ENCODE peak calls at places on chromosomes 12 and 14, in five cellular contexts. One of them, this sample, is unnamed. For H3K27me3, the result is how much of the 10 kb centered on the place peaks cover.

GRCh38 chr14:106694638-106695393 is 1168.4 kb downstream of the TMEM121 start:
- DNase-seq in ascending aorta: no peak
- DNase-seq in kidney epithelial cell: no peak
- DNase-seq in pancreas: no peak
- DNase-seq in right atrium auricular region: no peak
- DNase-seq in this sample: peak

GRCh38 chr14:94426526-94426925 is 26.1 kb downstream of the SERPINA11 start:
- DNase-seq in kidney epithelial cell: no peak
- DNase-seq in ascending aorta: no peak
- DNase-seq in pancreas: no peak
- DNase-seq in right atrium auricular region: no peak
- DNase-seq in this sample: peak

GRCh38 chr14:89276424-89276975 is 140.5 kb downstream of the FOXN3 start:
- DNase-seq in right atrium auricular region: no peak
- DNase-seq in kidney epithelial cell: peak
- DNase-seq in ascending aorta: peak
- DNase-seq in pancreas: no peak
- DNase-seq in this sample: no peak

GRCh38 chr12:76144253-76144564 is 59.7 kb upstream of the NAP1L1 start:
- DNase-seq in pancreas: no peak
- DNase-seq in kidney epithelial cell: no peak
- DNase-seq in ascending aorta: no peak
- DNase-seq in right atrium auricular region: no peak
- DNase-seq in this sample: peak

GRCh38 chr12:122471324-122472226 is 29.2 kb downstream of the ZCCHC8 start:
- DNase-seq in ascending aorta: no peak
- DNase-seq in right atrium auricular region: peak
- DNase-seq in pancreas: no peak
- DNase-seq in kidney epithelial cell: no peak
- DNase-seq in this sample: peak

GRCh38 chr12:2845280-2845679 is 10.4 kb upstream of the NRIP2 start:
- DNase-seq in ascending aorta: no peak
- DNase-seq in kidney epithelial cell: no peak
- DNase-seq in pancreas: no peak
- DNase-seq in right atrium auricular region: no peak
- DNase-seq in this sample: no peak

GRCh38 chr12:52662093-52663006 is 10.3 kb upstream of the KRT2 start:
- DNase-seq in ascending aorta: peak
- DNase-seq in pancreas: no peak
- DNase-seq in kidney epithelial cell: no peak
- DNase-seq in right atrium auricular region: no peak
- DNase-seq in this sample: no peak

GRCh38 chr12:124510301-124510970 is 57.0 kb downstream of the NCOR2 start:
- DNase-seq in right atrium auricular region: no peak
- DNase-seq in kidney epithelial cell: no peak
- DNase-seq in pancreas: no peak
- DNase-seq in ascending aorta: no peak
- DNase-seq in this sample: no peak

GRCh38 chr12:3655331-3655900 is 97.5 kb downstream of the CRACR2A start:
- DNase-seq in right atrium auricular region: no peak
- DNase-seq in ascending aorta: no peak
- DNase-seq in pancreas: no peak
- DNase-seq in kidney epithelial cell: no peak
- DNase-seq in this sample: peak

GRCh38 chr12:66688836-66689439 is 10.1 kb upstream of the GRIP1 start:
- DNase-seq in right atrium auricular region: no peak
- DNase-seq in pancreas: peak
- DNase-seq in ascending aorta: no peak
- DNase-seq in kidney epithelial cell: no peak
- DNase-seq in this sample: peak

GRCh38 chr14:51576112-51576420 is 75.6 kb upstream of the FRMD6 start:
- DNase-seq in pancreas: no peak
- DNase-seq in kidney epithelial cell: peak
- DNase-seq in right atrium auricular region: no peak
- DNase-seq in ascending aorta: no peak
- DNase-seq in this sample: no peak

GRCh38 chr14:100547633-100548294 is 39.5 kb downstream of the BEGAIN start:
- DNase-seq in right atrium auricular region: peak
- DNase-seq in pancreas: no peak
- DNase-seq in kidney epithelial cell: no peak
- DNase-seq in ascending aorta: peak
- DNase-seq in this sample: peak

GRCh38 chr12:14332482-14332881 is 33.0 kb upstream of the ATF7IP start:
- DNase-seq in ascending aorta: no peak
- DNase-seq in pancreas: no peak
- DNase-seq in kidney epithelial cell: no peak
- DNase-seq in right atrium auricular region: no peak
- DNase-seq in this sample: no peak

GRCh38 chr12:113961921-113962710 is 4.0 kb downstream of the RBM19 start:
- DNase-seq in kidney epithelial cell: peak
- DNase-seq in pancreas: no peak
- DNase-seq in ascending aorta: no peak
- DNase-seq in right atrium auricular region: no peak
- DNase-seq in this sample: peak

GRCh38 chr14:103396463-103396862 is 11.2 kb downstream of the MARK3 start:
- DNase-seq in kidney epithelial cell: no peak
- DNase-seq in right atrium auricular region: no peak
- DNase-seq in ascending aorta: no peak
- DNase-seq in pancreas: no peak
- DNase-seq in this sample: no peak

GRCh38 chr12:87074801-87075200 is 818.6 kb upstream of the MGAT4C start:
- DNase-seq in kidney epithelial cell: no peak
- DNase-seq in ascending aorta: no peak
- DNase-seq in right atrium auricular region: no peak
- DNase-seq in pancreas: no peak
- DNase-seq in this sample: no peak

GRCh38 chr14:104724981-104725771 is 1.1 kb downstream of the ADSS1 start:
- DNase-seq in right atrium auricular region: no peak
- DNase-seq in pancreas: no peak
- DNase-seq in kidney epithelial cell: no peak
- DNase-seq in ascending aorta: peak
- DNase-seq in this sample: no peak

GRCh38 chr12:117032593-117033381 is 66.4 kb downstream of the TESC start:
- DNase-seq in pancreas: peak
- DNase-seq in kidney epithelial cell: no peak
- DNase-seq in ascending aorta: peak
- DNase-seq in right atrium auricular region: no peak
- DNase-seq in this sample: no peak

GRCh38 chr14:99525699-99526080 is 44.5 kb downstream of the CCNK start:
- DNase-seq in right atrium auricular region: no peak
- DNase-seq in ascending aorta: no peak
- DNase-seq in pancreas: peak
- DNase-seq in kidney epithelial cell: no peak
- DNase-seq in this sample: no peak

GRCh38 chr12:4153343-4153892 is 120.1 kb upstream of the CCND2 start:
- DNase-seq in right atrium auricular region: no peak
- DNase-seq in ascending aorta: no peak
- DNase-seq in kidney epithelial cell: no peak
- DNase-seq in pancreas: no peak
- DNase-seq in this sample: no peak

GRCh38 chr12:123058980-123059379 is 78.5 kb downstream of the ARL6IP4 start:
- DNase-seq in right atrium auricular region: no peak
- DNase-seq in kidney epithelial cell: no peak
- DNase-seq in ascending aorta: no peak
- DNase-seq in pancreas: peak
- DNase-seq in this sample: no peak

GRCh38 chr12:114306646-114307045 is 99.3 kb downstream of the TBX5 start:
- DNase-seq in ascending aorta: no peak
- DNase-seq in right atrium auricular region: no peak
- DNase-seq in kidney epithelial cell: no peak
- DNase-seq in pancreas: no peak
- DNase-seq in this sample: peak

GRCh38 chr14:33934043-33934750 is 16.7 kb downstream of the EGLN3 start:
- DNase-seq in pancreas: no peak
- DNase-seq in kidney epithelial cell: no peak
- DNase-seq in right atrium auricular region: no peak
- DNase-seq in ascending aorta: no peak
- DNase-seq in this sample: peak

GRCh38 chr12:40431169-40431568 is 206.4 kb downstream of the LRRK2 start:
- DNase-seq in pancreas: no peak
- DNase-seq in ascending aorta: no peak
- DNase-seq in kidney epithelial cell: no peak
- DNase-seq in right atrium auricular region: no peak
- DNase-seq in this sample: no peak

GRCh38 chr14:105067969-105068301 is 2.7 kb upstream of the GPR132 start:
- DNase-seq in right atrium auricular region: no peak
- DNase-seq in ascending aorta: no peak
- DNase-seq in kidney epithelial cell: no peak
- DNase-seq in pancreas: no peak
- DNase-seq in this sample: no peak

GRCh38 chr12:6540181-6540877 is 6.0 kb downstream of the GAPDH start:
- DNase-seq in pancreas: no peak
- DNase-seq in kidney epithelial cell: no peak
- DNase-seq in right atrium auricular region: peak
- DNase-seq in ascending aorta: peak
- DNase-seq in this sample: peak

GRCh38 chr12:87054225-87054624 is 798.0 kb upstream of the MGAT4C start:
- DNase-seq in pancreas: no peak
- DNase-seq in right atrium auricular region: no peak
- DNase-seq in ascending aorta: no peak
- DNase-seq in kidney epithelial cell: no peak
- DNase-seq in this sample: no peak

GRCh38 chr12:52821826-52822660 is 8.1 kb upstream of the KRT4 start:
- DNase-seq in ascending aorta: no peak
- DNase-seq in right atrium auricular region: no peak
- DNase-seq in kidney epithelial cell: no peak
- DNase-seq in pancreas: no peak
- DNase-seq in this sample: no peak

GRCh38 chr14:34931206-34931605 is 51.6 kb upstream of the SRP54 start:
- DNase-seq in ascending aorta: no peak
- DNase-seq in pancreas: no peak
- DNase-seq in kidney epithelial cell: no peak
- DNase-seq in right atrium auricular region: no peak
- DNase-seq in this sample: peak

GRCh38 chr12:115000038-115000437 is 316.1 kb upstream of the TBX3 start:
- DNase-seq in right atrium auricular region: no peak
- DNase-seq in kidney epithelial cell: peak
- DNase-seq in ascending aorta: no peak
- DNase-seq in pancreas: no peak
- DNase-seq in this sample: no peak

GRCh38 chr12:92356405-92356804 is 210.8 kb upstream of the BTG1 start:
- DNase-seq in right atrium auricular region: no peak
- DNase-seq in pancreas: no peak
- DNase-seq in kidney epithelial cell: no peak
- DNase-seq in ascending aorta: no peak
- DNase-seq in this sample: peak

GRCh38 chr12:57935839-57936512 is 5.4 kb upstream of the ATP23 start:
- DNase-seq in ascending aorta: peak
- DNase-seq in pancreas: peak
- DNase-seq in kidney epithelial cell: peak
- DNase-seq in right atrium auricular region: peak
- DNase-seq in this sample: peak

GRCh38 chr12:108752387-108752786 is 21.1 kb upstream of the CORO1C start:
- DNase-seq in pancreas: no peak
- DNase-seq in right atrium auricular region: no peak
- DNase-seq in ascending aorta: peak
- DNase-seq in kidney epithelial cell: no peak
- DNase-seq in this sample: no peak

GRCh38 chr12:54182086-54182485 is 6.7 kb downstream of the SMUG1 start:
- DNase-seq in kidney epithelial cell: no peak
- DNase-seq in ascending aorta: no peak
- DNase-seq in pancreas: no peak
- DNase-seq in right atrium auricular region: no peak
- DNase-seq in this sample: no peak
- TF ChIP-seq CTCF in kidney epithelial cell: no peak
- TF ChIP-seq CTCF in ascending aorta: no peak
- TF ChIP-seq CTCF in pancreas: no peak
- TF ChIP-seq CTCF in right atrium auricular region: no peak
- TF ChIP-seq CTCF in this sample: no peak

DNA sequence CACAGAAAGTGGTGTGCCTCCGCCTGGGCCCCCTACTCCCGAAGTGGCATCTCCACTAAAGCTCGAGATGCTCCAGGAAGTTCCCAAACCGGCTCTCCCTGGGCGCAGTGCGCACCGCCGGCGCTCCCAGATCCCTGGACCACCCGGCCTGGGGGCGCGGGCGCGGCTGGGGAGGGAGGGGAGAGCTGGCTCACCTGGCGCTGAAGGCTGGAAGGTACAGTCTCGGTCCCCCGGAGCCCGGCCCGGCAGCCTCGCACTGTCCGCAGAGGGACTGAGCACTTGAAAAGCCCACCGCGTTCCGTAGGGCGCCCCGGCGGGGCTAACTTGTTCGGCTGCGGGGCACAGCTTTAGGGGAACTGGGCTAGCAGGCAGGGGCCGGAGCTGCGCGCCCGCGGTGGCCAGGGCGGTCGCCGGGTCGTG is 558 bp downstream of the DBX2 start:
- DNase-seq in kidney epithelial cell: no peak
- DNase-seq in ascending aorta: no peak
- DNase-seq in right atrium auricular region: no peak
- DNase-seq in pancreas: peak
- DNase-seq in this sample: no peak
- H3K4me3 ChIP-seq in kidney epithelial cell: no peak
- H3K4me3 ChIP-seq in ascending aorta: peak
- H3K4me3 ChIP-seq in right atrium auricular region: peak
- H3K4me3 ChIP-seq in pancreas: no peak
- H3K4me3 ChIP-seq in this sample: no peak

GRCh38 chr12:54144738-54145137 is 44.0 kb downstream of the SMUG1 start:
- DNase-seq in ascending aorta: peak
- DNase-seq in right atrium auricular region: no peak
- DNase-seq in pancreas: no peak
- DNase-seq in kidney epithelial cell: no peak
- DNase-seq in this sample: no peak
- H3K27me3 ChIP-seq in ascending aorta: under half
- H3K27me3 ChIP-seq in right atrium auricular region: under half
- H3K27me3 ChIP-seq in pancreas: under half
- H3K27me3 ChIP-seq in kidney epithelial cell: under half
- H3K27me3 ChIP-seq in this sample: under half

DNA sequence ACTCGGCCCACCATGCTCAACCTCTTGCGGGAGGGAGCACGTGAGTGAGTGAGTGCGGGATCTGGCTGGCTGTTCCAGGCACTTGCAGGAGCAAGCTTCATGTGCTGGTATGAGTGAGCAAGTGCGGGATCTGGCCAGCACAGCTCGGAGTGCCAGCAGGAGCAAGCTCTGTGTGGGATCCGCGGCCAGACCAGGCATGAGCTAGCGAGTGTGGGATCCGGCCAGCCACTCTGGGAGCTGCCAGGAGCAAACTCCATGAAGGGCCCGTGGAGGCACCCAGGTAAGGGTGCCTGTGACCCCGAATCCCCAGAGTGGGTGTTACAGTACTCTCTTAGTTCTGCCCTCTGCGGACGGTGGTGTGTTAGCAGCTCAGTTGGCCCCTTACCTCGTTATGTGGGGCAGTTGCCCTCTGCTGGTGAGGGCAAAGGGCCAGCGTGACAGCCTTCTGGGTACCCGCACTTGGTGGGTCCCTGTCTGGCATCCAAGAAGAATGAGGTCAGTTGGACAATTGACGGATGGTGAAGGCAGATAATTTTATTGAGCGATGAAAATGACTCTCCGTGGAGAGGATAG is 38.3 kb downstream of the RAD51B start:
- DNase-seq in kidney epithelial cell: no peak
- DNase-seq in right atrium auricular region: no peak
- DNase-seq in pancreas: peak
- DNase-seq in ascending aorta: no peak
- DNase-seq in this sample: no peak
- TF ChIP-seq CTCF in kidney epithelial cell: no peak
- TF ChIP-seq CTCF in right atrium auricular region: no peak
- TF ChIP-seq CTCF in pancreas: no peak
- TF ChIP-seq CTCF in ascending aorta: no peak
- TF ChIP-seq CTCF in this sample: no peak

This sample was measured in bronchial epithelial cell.